ENCODE peak calls at places on chromosomes 4 and X, in seven cellular contexts. One of them, this sample, is unnamed.

GRCh38 chr4:2364654-2365053 is 53.8 kb downstream of the ZFYVE28 start:
- DNase-seq in GM12864: no peak
- DNase-seq in cardiac muscle cell: peak; percentile 69
- DNase-seq in sigmoid colon: peak; percentile 73
- DNase-seq in endothelial cell: no peak
- DNase-seq in neural crest cell: no peak
- DNase-seq in GM10248: no peak
- DNase-seq in this sample: peak; percentile 69

GRCh38 chr4:27568236-27568951 is 707.8 kb downstream of the STIM2 start:
- DNase-seq in GM12864: no peak
- DNase-seq in cardiac muscle cell: no peak
- DNase-seq in sigmoid colon: no peak
- DNase-seq in endothelial cell: no peak
- DNase-seq in neural crest cell: no peak
- DNase-seq in GM10248: no peak
- DNase-seq in this sample: no peak

GRCh38 chr4:118954246-118954645 is 65.6 kb downstream of the SYNPO2 start:
- DNase-seq in GM12864: no peak
- DNase-seq in cardiac muscle cell: peak; percentile 67
- DNase-seq in sigmoid colon: no peak
- DNase-seq in endothelial cell: no peak
- DNase-seq in neural crest cell: no peak
- DNase-seq in GM10248: no peak
- DNase-seq in this sample: no peak

GRCh38 chr4:52883707-52884669 is 21.9 kb downstream of the RASL11B start:
- DNase-seq in GM12864: no peak
- DNase-seq in cardiac muscle cell: no peak
- DNase-seq in sigmoid colon: no peak
- DNase-seq in endothelial cell: no peak
- DNase-seq in neural crest cell: no peak
- DNase-seq in GM10248: no peak
- DNase-seq in this sample: no peak

GRCh38 chr4:138175337-138175794 is 66.8 kb downstream of the SLC7A11 start:
- DNase-seq in GM12864: no peak
- DNase-seq in cardiac muscle cell: peak; percentile 48
- DNase-seq in sigmoid colon: no peak
- DNase-seq in endothelial cell: no peak
- DNase-seq in neural crest cell: no peak
- DNase-seq in GM10248: no peak
- DNase-seq in this sample: no peak

GRCh38 chr4:25884040-25884788 is 21.4 kb upstream of the SEL1L3 start:
- DNase-seq in GM12864: no peak
- DNase-seq in cardiac muscle cell: peak; percentile 66
- DNase-seq in sigmoid colon: no peak
- DNase-seq in endothelial cell: no peak
- DNase-seq in neural crest cell: no peak
- DNase-seq in GM10248: no peak
- DNase-seq in this sample: no peak

GRCh38 chrX:11944486-11944885 is 186.4 kb downstream of the MSL3 start:
- DNase-seq in GM12864: no peak
- DNase-seq in cardiac muscle cell: peak; percentile 78
- DNase-seq in sigmoid colon: no peak
- DNase-seq in endothelial cell: peak; percentile 38
- DNase-seq in neural crest cell: peak; percentile 44
- DNase-seq in GM10248: peak; percentile 6
- DNase-seq in this sample: peak; percentile 13

GRCh38 chr4:78622253-78622979 is 70.8 kb downstream of the ANXA3 start:
- DNase-seq in GM12864: no peak
- DNase-seq in cardiac muscle cell: peak; percentile 67
- DNase-seq in sigmoid colon: no peak
- DNase-seq in endothelial cell: no peak
- DNase-seq in neural crest cell: no peak
- DNase-seq in GM10248: no peak
- DNase-seq in this sample: no peak

GRCh38 chr4:122842984-122843531 is 16.4 kb downstream of the FGF2 start:
- DNase-seq in GM12864: no peak
- DNase-seq in cardiac muscle cell: no peak
- DNase-seq in sigmoid colon: peak; percentile 87
- DNase-seq in endothelial cell: no peak
- DNase-seq in neural crest cell: no peak
- DNase-seq in GM10248: no peak
- DNase-seq in this sample: no peak

GRCh38 chrX:36961590-36961989 is 46.6 kb upstream of the FAM47C start:
- DNase-seq in GM12864: no peak
- DNase-seq in cardiac muscle cell: no peak
- DNase-seq in sigmoid colon: no peak
- DNase-seq in endothelial cell: no peak
- DNase-seq in neural crest cell: no peak
- DNase-seq in GM10248: no peak
- DNase-seq in this sample: no peak

GRCh38 chr4:47222276-47222675 is 190.9 kb downstream of the GABRB1 start:
- DNase-seq in GM12864: no peak
- DNase-seq in cardiac muscle cell: peak; percentile 64
- DNase-seq in sigmoid colon: no peak
- DNase-seq in endothelial cell: no peak
- DNase-seq in neural crest cell: no peak
- DNase-seq in GM10248: no peak
- DNase-seq in this sample: no peak

GRCh38 chr4:141275834-141276233 is 55.1 kb downstream of the ZNF330 start:
- DNase-seq in GM12864: no peak
- DNase-seq in cardiac muscle cell: peak; percentile 87
- DNase-seq in sigmoid colon: no peak
- DNase-seq in endothelial cell: peak; percentile 37
- DNase-seq in neural crest cell: no peak
- DNase-seq in GM10248: no peak
- DNase-seq in this sample: no peak

GRCh38 chrX:19846995-19847790 is 40.2 kb downstream of the SH3KBP1 start:
- DNase-seq in GM12864: no peak
- DNase-seq in cardiac muscle cell: peak; percentile 84
- DNase-seq in sigmoid colon: no peak
- DNase-seq in endothelial cell: no peak
- DNase-seq in neural crest cell: no peak
- DNase-seq in GM10248: no peak
- DNase-seq in this sample: no peak

GRCh38 chr4:86247328-86247727 is 112.5 kb downstream of the MAPK10 start:
- DNase-seq in GM12864: no peak
- DNase-seq in cardiac muscle cell: no peak
- DNase-seq in sigmoid colon: no peak
- DNase-seq in endothelial cell: no peak
- DNase-seq in neural crest cell: no peak
- DNase-seq in GM10248: no peak
- DNase-seq in this sample: no peak

GRCh38 chr4:89863533-89863932 is 26.6 kb upstream of the SNCA start:
- DNase-seq in GM12864: no peak
- DNase-seq in cardiac muscle cell: no peak
- DNase-seq in sigmoid colon: no peak
- DNase-seq in endothelial cell: no peak
- DNase-seq in neural crest cell: no peak
- DNase-seq in GM10248: no peak
- DNase-seq in this sample: no peak

GRCh38 chr4:89871211-89871610 is 23.4 kb upstream of the MMRN1 start:
- DNase-seq in GM12864: no peak
- DNase-seq in cardiac muscle cell: no peak
- DNase-seq in sigmoid colon: no peak
- DNase-seq in endothelial cell: no peak
- DNase-seq in neural crest cell: no peak
- DNase-seq in GM10248: no peak
- DNase-seq in this sample: no peak

GRCh38 chr4:89868261-89868660 is 26.4 kb upstream of the MMRN1 start:
- DNase-seq in GM12864: no peak
- DNase-seq in cardiac muscle cell: peak; percentile 7
- DNase-seq in sigmoid colon: no peak
- DNase-seq in endothelial cell: no peak
- DNase-seq in neural crest cell: no peak
- DNase-seq in GM10248: no peak
- DNase-seq in this sample: no peak

DNA sequence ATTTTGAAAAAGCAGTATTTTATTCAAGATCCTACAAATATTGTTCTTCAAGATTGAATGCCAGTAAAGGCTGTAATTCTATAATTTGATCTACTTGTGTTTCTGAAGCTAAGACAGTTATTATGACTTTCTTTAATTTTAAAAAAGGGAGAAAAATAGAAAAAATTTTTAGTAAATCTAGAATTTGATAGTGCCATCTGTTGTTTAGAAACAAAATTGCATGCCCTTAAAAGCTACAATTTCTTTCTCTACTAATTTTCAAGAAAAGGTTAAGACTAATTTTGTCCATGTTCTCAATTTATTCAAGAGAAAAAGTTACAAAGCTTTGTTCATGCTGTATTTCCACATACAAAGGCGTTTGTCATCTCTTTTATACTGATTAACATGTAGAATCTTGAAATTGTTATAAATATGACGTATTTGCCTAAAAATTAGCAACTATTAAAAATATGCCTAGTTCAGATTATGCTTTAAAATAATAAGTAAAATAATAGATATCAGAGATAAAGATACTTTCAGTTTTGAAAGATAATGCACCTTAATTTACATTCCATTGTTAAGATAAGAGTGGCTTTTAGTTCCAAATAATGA is 25.6 kb upstream of the MMRN1 start:
- DNase-seq in GM12864: no peak
- DNase-seq in cardiac muscle cell: peak; percentile 27
- DNase-seq in sigmoid colon: no peak
- DNase-seq in endothelial cell: no peak
- DNase-seq in neural crest cell: no peak
- DNase-seq in GM10248: no peak
- DNase-seq in this sample: no peak
- TF ChIP-seq CTCF in GM12864: peak; percentile 27
- TF ChIP-seq CTCF in cardiac muscle cell: peak; percentile 55
- TF ChIP-seq CTCF in sigmoid colon: no peak
- TF ChIP-seq CTCF in endothelial cell: peak; percentile 73
- TF ChIP-seq CTCF in neural crest cell: peak; percentile 70
- TF ChIP-seq CTCF in GM10248: no peak
- TF ChIP-seq CTCF in this sample: no peak

GRCh38 chr4:5753366-5753765 is 42.4 kb downstream of the EVC start:
- DNase-seq in GM12864: no peak
- DNase-seq in cardiac muscle cell: no peak
- DNase-seq in sigmoid colon: no peak
- DNase-seq in endothelial cell: no peak
- DNase-seq in neural crest cell: no peak
- DNase-seq in GM10248: no peak
- DNase-seq in this sample: no peak

GRCh38 chr4:5753766-5754528 is 42.9 kb downstream of the EVC start:
- DNase-seq in GM12864: peak; percentile 22
- DNase-seq in cardiac muscle cell: peak; percentile 91
- DNase-seq in sigmoid colon: no peak
- DNase-seq in endothelial cell: no peak
- DNase-seq in neural crest cell: no peak
- DNase-seq in GM10248: no peak
- DNase-seq in this sample: no peak

GRCh38 chr4:5755161-5755560 is 44.2 kb downstream of the EVC start:
- DNase-seq in GM12864: no peak
- DNase-seq in cardiac muscle cell: no peak
- DNase-seq in sigmoid colon: no peak
- DNase-seq in endothelial cell: no peak
- DNase-seq in neural crest cell: no peak
- DNase-seq in GM10248: no peak
- DNase-seq in this sample: no peak

GRCh38 chr4:5755679-5756078 is 44.7 kb downstream of the EVC start:
- DNase-seq in GM12864: no peak
- DNase-seq in cardiac muscle cell: no peak
- DNase-seq in sigmoid colon: no peak
- DNase-seq in endothelial cell: no peak
- DNase-seq in neural crest cell: no peak
- DNase-seq in GM10248: no peak
- DNase-seq in this sample: no peak

GRCh38 chr4:5754529-5754881 is 43.5 kb downstream of the EVC start:
- DNase-seq in GM12864: no peak
- DNase-seq in cardiac muscle cell: no peak
- DNase-seq in sigmoid colon: no peak
- DNase-seq in endothelial cell: no peak
- DNase-seq in neural crest cell: no peak
- DNase-seq in GM10248: no peak
- DNase-seq in this sample: no peak
- TF ChIP-seq CTCF in GM12864: no peak
- TF ChIP-seq CTCF in cardiac muscle cell: no peak
- TF ChIP-seq CTCF in sigmoid colon: no peak
- TF ChIP-seq CTCF in endothelial cell: no peak
- TF ChIP-seq CTCF in neural crest cell: no peak
- TF ChIP-seq CTCF in GM10248: no peak
- TF ChIP-seq CTCF in this sample: no peak

GRCh38 chrX:148259990-148260389 is 240.4 kb upstream of the AFF2 start:
- DNase-seq in GM12864: no peak
- DNase-seq in cardiac muscle cell: no peak
- DNase-seq in sigmoid colon: no peak
- DNase-seq in endothelial cell: no peak
- DNase-seq in neural crest cell: no peak
- DNase-seq in GM10248: no peak
- DNase-seq in this sample: no peak
- TF ChIP-seq CTCF in GM12864: no peak
- TF ChIP-seq CTCF in cardiac muscle cell: no peak
- TF ChIP-seq CTCF in sigmoid colon: no peak
- TF ChIP-seq CTCF in endothelial cell: no peak
- TF ChIP-seq CTCF in neural crest cell: no peak
- TF ChIP-seq CTCF in GM10248: no peak
- TF ChIP-seq CTCF in this sample: no peak

DNA sequence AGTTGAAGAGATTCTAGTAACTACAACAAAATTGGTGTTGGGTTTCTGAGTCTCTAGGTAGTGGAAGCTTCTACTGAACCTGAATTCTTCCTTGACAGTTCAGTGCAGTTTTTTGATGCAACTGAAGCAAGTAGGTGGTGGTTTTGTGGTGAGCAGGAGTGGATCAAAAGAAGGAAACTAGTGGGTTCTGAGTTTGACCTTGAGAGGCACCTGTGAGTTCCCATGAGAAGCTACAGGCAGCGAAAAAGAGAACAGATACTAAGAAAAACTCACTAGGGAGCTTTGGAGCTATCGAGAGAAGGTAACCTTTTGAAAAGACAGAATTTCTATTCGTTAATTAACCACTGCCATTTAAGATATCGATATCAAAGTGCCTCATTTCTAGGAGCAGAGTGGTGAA is 145.2 kb downstream of the PDHA2 start:
- DNase-seq in GM12864: no peak
- DNase-seq in cardiac muscle cell: no peak
- DNase-seq in sigmoid colon: no peak
- DNase-seq in endothelial cell: no peak
- DNase-seq in neural crest cell: no peak
- DNase-seq in GM10248: no peak
- DNase-seq in this sample: no peak
- TF ChIP-seq CTCF in GM12864: no peak
- TF ChIP-seq CTCF in cardiac muscle cell: no peak
- TF ChIP-seq CTCF in sigmoid colon: no peak
- TF ChIP-seq CTCF in endothelial cell: no peak
- TF ChIP-seq CTCF in neural crest cell: no peak
- TF ChIP-seq CTCF in GM10248: no peak
- TF ChIP-seq CTCF in this sample: no peak

This sample was measured in GM20000.